ENCODE peak calls at places on chromosomes 5 and 9, in eight cellular contexts. One of them, this sample, is unnamed.
A peak's percentile ranks its signal among the peaks of the same experiment; 100 is the strongest.

GRCh38 chr9:121577201-121577600 is 74.2 kb upstream of the DAB2IP start:
- DNase-seq in ovary: no peak
- DNase-seq in activated effector memory CD4-positive, alpha-beta T cell treated with Interleukin-2 at 50 U/mL for 16 hours: no peak
- DNase-seq in neural crest cell: no peak
- DNase-seq in amniotic stem cell: no peak
- DNase-seq in stimulated activated naive B cell treated with anti-CD40 and anti-IgM and Interleukin-4, amounts not matched to agents 10 μg/mL and 1 μg/mL and 100 μg/mL, for 72 hours: no peak
- DNase-seq in NCI-H1930: no peak
- DNase-seq in posterior cingulate gyrus: no peak
- DNase-seq in this sample: no peak

GRCh38 chr5:139667001-139667729 is 19.0 kb downstream of the CXXC5 start:
- DNase-seq in ovary: no peak
- DNase-seq in activated effector memory CD4-positive, alpha-beta T cell treated with Interleukin-2 at 50 U/mL for 16 hours: no peak
- DNase-seq in neural crest cell: no peak
- DNase-seq in amniotic stem cell: no peak
- DNase-seq in stimulated activated naive B cell treated with anti-CD40 and anti-IgM and Interleukin-4, amounts not matched to agents 10 μg/mL and 1 μg/mL and 100 μg/mL, for 72 hours: no peak
- DNase-seq in NCI-H1930: no peak
- DNase-seq in posterior cingulate gyrus: no peak
- DNase-seq in this sample: peak; percentile 49

GRCh38 chr5:78757269-78758053 is 108.9 kb upstream of the LHFPL2 start:
- DNase-seq in ovary: no peak
- DNase-seq in activated effector memory CD4-positive, alpha-beta T cell treated with Interleukin-2 at 50 U/mL for 16 hours: no peak
- DNase-seq in neural crest cell: no peak
- DNase-seq in amniotic stem cell: peak; percentile 45
- DNase-seq in stimulated activated naive B cell treated with anti-CD40 and anti-IgM and Interleukin-4, amounts not matched to agents 10 μg/mL and 1 μg/mL and 100 μg/mL, for 72 hours: peak; percentile 47
- DNase-seq in NCI-H1930: no peak
- DNase-seq in posterior cingulate gyrus: no peak
- DNase-seq in this sample: peak; percentile 40

GRCh38 chr5:169106906-169107305 is 194.0 kb downstream of the SLIT3 start:
- DNase-seq in ovary: no peak
- DNase-seq in activated effector memory CD4-positive, alpha-beta T cell treated with Interleukin-2 at 50 U/mL for 16 hours: no peak
- DNase-seq in neural crest cell: no peak
- DNase-seq in amniotic stem cell: no peak
- DNase-seq in stimulated activated naive B cell treated with anti-CD40 and anti-IgM and Interleukin-4, amounts not matched to agents 10 μg/mL and 1 μg/mL and 100 μg/mL, for 72 hours: no peak
- DNase-seq in NCI-H1930: no peak
- DNase-seq in posterior cingulate gyrus: no peak
- DNase-seq in this sample: no peak

GRCh38 chr5:61881821-61882220 is 424.2 kb upstream of the KIF2A start:
- DNase-seq in ovary: no peak
- DNase-seq in activated effector memory CD4-positive, alpha-beta T cell treated with Interleukin-2 at 50 U/mL for 16 hours: no peak
- DNase-seq in neural crest cell: no peak
- DNase-seq in amniotic stem cell: no peak
- DNase-seq in stimulated activated naive B cell treated with anti-CD40 and anti-IgM and Interleukin-4, amounts not matched to agents 10 μg/mL and 1 μg/mL and 100 μg/mL, for 72 hours: no peak
- DNase-seq in NCI-H1930: no peak
- DNase-seq in posterior cingulate gyrus: no peak
- DNase-seq in this sample: no peak

GRCh38 chr9:127320122-127320378 is 55.5 kb downstream of the GARNL3 start:
- DNase-seq in ovary: no peak
- DNase-seq in activated effector memory CD4-positive, alpha-beta T cell treated with Interleukin-2 at 50 U/mL for 16 hours: no peak
- DNase-seq in neural crest cell: no peak
- DNase-seq in amniotic stem cell: no peak
- DNase-seq in stimulated activated naive B cell treated with anti-CD40 and anti-IgM and Interleukin-4, amounts not matched to agents 10 μg/mL and 1 μg/mL and 100 μg/mL, for 72 hours: no peak
- DNase-seq in NCI-H1930: no peak
- DNase-seq in posterior cingulate gyrus: no peak
- DNase-seq in this sample: no peak

GRCh38 chr9:72930828-72931227 is 22.0 kb downstream of the ALDH1A1 start:
- DNase-seq in ovary: no peak
- DNase-seq in activated effector memory CD4-positive, alpha-beta T cell treated with Interleukin-2 at 50 U/mL for 16 hours: no peak
- DNase-seq in neural crest cell: no peak
- DNase-seq in amniotic stem cell: no peak
- DNase-seq in stimulated activated naive B cell treated with anti-CD40 and anti-IgM and Interleukin-4, amounts not matched to agents 10 μg/mL and 1 μg/mL and 100 μg/mL, for 72 hours: no peak
- DNase-seq in NCI-H1930: no peak
- DNase-seq in posterior cingulate gyrus: no peak
- DNase-seq in this sample: no peak

GRCh38 chr9:468766-469496 is 254.3 kb downstream of the DOCK8 start:
- DNase-seq in ovary: no peak
- DNase-seq in activated effector memory CD4-positive, alpha-beta T cell treated with Interleukin-2 at 50 U/mL for 16 hours: no peak
- DNase-seq in neural crest cell: no peak
- DNase-seq in amniotic stem cell: no peak
- DNase-seq in stimulated activated naive B cell treated with anti-CD40 and anti-IgM and Interleukin-4, amounts not matched to agents 10 μg/mL and 1 μg/mL and 100 μg/mL, for 72 hours: no peak
- DNase-seq in NCI-H1930: no peak
- DNase-seq in posterior cingulate gyrus: no peak
- DNase-seq in this sample: no peak

GRCh38 chr9:130112244-130113151 is 58.8 kb downstream of the GPR107 start:
- DNase-seq in ovary: no peak
- DNase-seq in activated effector memory CD4-positive, alpha-beta T cell treated with Interleukin-2 at 50 U/mL for 16 hours: no peak
- DNase-seq in neural crest cell: no peak
- DNase-seq in amniotic stem cell: no peak
- DNase-seq in stimulated activated naive B cell treated with anti-CD40 and anti-IgM and Interleukin-4, amounts not matched to agents 10 μg/mL and 1 μg/mL and 100 μg/mL, for 72 hours: no peak
- DNase-seq in NCI-H1930: no peak
- DNase-seq in posterior cingulate gyrus: no peak
- DNase-seq in this sample: no peak

GRCh38 chr5:114419941-114420340 is 58.1 kb downstream of the KCNN2 start:
- DNase-seq in ovary: no peak
- DNase-seq in activated effector memory CD4-positive, alpha-beta T cell treated with Interleukin-2 at 50 U/mL for 16 hours: no peak
- DNase-seq in neural crest cell: no peak
- DNase-seq in amniotic stem cell: peak; percentile 45
- DNase-seq in stimulated activated naive B cell treated with anti-CD40 and anti-IgM and Interleukin-4, amounts not matched to agents 10 μg/mL and 1 μg/mL and 100 μg/mL, for 72 hours: no peak
- DNase-seq in NCI-H1930: no peak
- DNase-seq in posterior cingulate gyrus: no peak
- DNase-seq in this sample: no peak

GRCh38 chr5:125085797-125086505 is 339.5 kb upstream of the ZNF608 start:
- DNase-seq in ovary: no peak
- DNase-seq in activated effector memory CD4-positive, alpha-beta T cell treated with Interleukin-2 at 50 U/mL for 16 hours: no peak
- DNase-seq in neural crest cell: no peak
- DNase-seq in amniotic stem cell: no peak
- DNase-seq in stimulated activated naive B cell treated with anti-CD40 and anti-IgM and Interleukin-4, amounts not matched to agents 10 μg/mL and 1 μg/mL and 100 μg/mL, for 72 hours: no peak
- DNase-seq in NCI-H1930: no peak
- DNase-seq in posterior cingulate gyrus: no peak
- DNase-seq in this sample: no peak

GRCh38 chr9:127185931-127186781 is 63.7 kb upstream of the ANGPTL2 start:
- DNase-seq in ovary: peak; percentile 90
- DNase-seq in activated effector memory CD4-positive, alpha-beta T cell treated with Interleukin-2 at 50 U/mL for 16 hours: no peak
- DNase-seq in neural crest cell: no peak
- DNase-seq in amniotic stem cell: peak; percentile 95
- DNase-seq in stimulated activated naive B cell treated with anti-CD40 and anti-IgM and Interleukin-4, amounts not matched to agents 10 μg/mL and 1 μg/mL and 100 μg/mL, for 72 hours: no peak
- DNase-seq in NCI-H1930: no peak
- DNase-seq in posterior cingulate gyrus: peak; percentile 64
- DNase-seq in this sample: no peak

GRCh38 chr9:75788006-75788634 is 102.4 kb upstream of the PCSK5 start:
- DNase-seq in ovary: peak; percentile 43
- DNase-seq in activated effector memory CD4-positive, alpha-beta T cell treated with Interleukin-2 at 50 U/mL for 16 hours: no peak
- DNase-seq in neural crest cell: no peak
- DNase-seq in amniotic stem cell: no peak
- DNase-seq in stimulated activated naive B cell treated with anti-CD40 and anti-IgM and Interleukin-4, amounts not matched to agents 10 μg/mL and 1 μg/mL and 100 μg/mL, for 72 hours: no peak
- DNase-seq in NCI-H1930: no peak
- DNase-seq in posterior cingulate gyrus: no peak
- DNase-seq in this sample: no peak

GRCh38 chr5:174281855-174282254 is 236.3 kb downstream of the NSG2 start:
- DNase-seq in ovary: no peak
- DNase-seq in activated effector memory CD4-positive, alpha-beta T cell treated with Interleukin-2 at 50 U/mL for 16 hours: no peak
- DNase-seq in neural crest cell: no peak
- DNase-seq in amniotic stem cell: no peak
- DNase-seq in stimulated activated naive B cell treated with anti-CD40 and anti-IgM and Interleukin-4, amounts not matched to agents 10 μg/mL and 1 μg/mL and 100 μg/mL, for 72 hours: no peak
- DNase-seq in NCI-H1930: no peak
- DNase-seq in posterior cingulate gyrus: no peak
- DNase-seq in this sample: no peak

GRCh38 chr9:91532325-91532724 is 108.7 kb upstream of the NFIL3 start:
- DNase-seq in ovary: no peak
- DNase-seq in activated effector memory CD4-positive, alpha-beta T cell treated with Interleukin-2 at 50 U/mL for 16 hours: no peak
- DNase-seq in neural crest cell: no peak
- DNase-seq in amniotic stem cell: no peak
- DNase-seq in stimulated activated naive B cell treated with anti-CD40 and anti-IgM and Interleukin-4, amounts not matched to agents 10 μg/mL and 1 μg/mL and 100 μg/mL, for 72 hours: no peak
- DNase-seq in NCI-H1930: no peak
- DNase-seq in posterior cingulate gyrus: no peak
- DNase-seq in this sample: no peak

GRCh38 chr5:102807878-102808502 is 52.9 kb downstream of the PAM start:
- DNase-seq in ovary: no peak
- DNase-seq in activated effector memory CD4-positive, alpha-beta T cell treated with Interleukin-2 at 50 U/mL for 16 hours: no peak
- DNase-seq in neural crest cell: no peak
- DNase-seq in amniotic stem cell: no peak
- DNase-seq in stimulated activated naive B cell treated with anti-CD40 and anti-IgM and Interleukin-4, amounts not matched to agents 10 μg/mL and 1 μg/mL and 100 μg/mL, for 72 hours: no peak
- DNase-seq in NCI-H1930: peak; percentile 57
- DNase-seq in posterior cingulate gyrus: no peak
- DNase-seq in this sample: peak; percentile 27

GRCh38 chr5:1747079-1747802 is 52.4 kb downstream of the MRPL36 start:
- DNase-seq in ovary: no peak
- DNase-seq in activated effector memory CD4-positive, alpha-beta T cell treated with Interleukin-2 at 50 U/mL for 16 hours: no peak
- DNase-seq in neural crest cell: no peak
- DNase-seq in amniotic stem cell: no peak
- DNase-seq in stimulated activated naive B cell treated with anti-CD40 and anti-IgM and Interleukin-4, amounts not matched to agents 10 μg/mL and 1 μg/mL and 100 μg/mL, for 72 hours: no peak
- DNase-seq in NCI-H1930: no peak
- DNase-seq in posterior cingulate gyrus: no peak
- DNase-seq in this sample: no peak

GRCh38 chr9:1100945-1101344 is 50.8 kb downstream of the DMRT2 start:
- DNase-seq in ovary: no peak
- DNase-seq in activated effector memory CD4-positive, alpha-beta T cell treated with Interleukin-2 at 50 U/mL for 16 hours: no peak
- DNase-seq in neural crest cell: peak; percentile 28
- DNase-seq in amniotic stem cell: no peak
- DNase-seq in stimulated activated naive B cell treated with anti-CD40 and anti-IgM and Interleukin-4, amounts not matched to agents 10 μg/mL and 1 μg/mL and 100 μg/mL, for 72 hours: no peak
- DNase-seq in NCI-H1930: peak; percentile 37
- DNase-seq in posterior cingulate gyrus: no peak
- DNase-seq in this sample: no peak

GRCh38 chr9:96219615-96220257 is 82.2 kb downstream of the HSD17B3 start:
- DNase-seq in ovary: peak; percentile 69
- DNase-seq in activated effector memory CD4-positive, alpha-beta T cell treated with Interleukin-2 at 50 U/mL for 16 hours: no peak
- DNase-seq in neural crest cell: no peak
- DNase-seq in amniotic stem cell: no peak
- DNase-seq in stimulated activated naive B cell treated with anti-CD40 and anti-IgM and Interleukin-4, amounts not matched to agents 10 μg/mL and 1 μg/mL and 100 μg/mL, for 72 hours: no peak
- DNase-seq in NCI-H1930: no peak
- DNase-seq in posterior cingulate gyrus: peak; percentile 31
- DNase-seq in this sample: no peak

GRCh38 chr9:4306066-4306787 is 6.4 kb upstream of the GLIS3 start:
- DNase-seq in ovary: no peak
- DNase-seq in activated effector memory CD4-positive, alpha-beta T cell treated with Interleukin-2 at 50 U/mL for 16 hours: no peak
- DNase-seq in neural crest cell: no peak
- DNase-seq in amniotic stem cell: peak; percentile 42
- DNase-seq in stimulated activated naive B cell treated with anti-CD40 and anti-IgM and Interleukin-4, amounts not matched to agents 10 μg/mL and 1 μg/mL and 100 μg/mL, for 72 hours: no peak
- DNase-seq in NCI-H1930: no peak
- DNase-seq in posterior cingulate gyrus: no peak
- DNase-seq in this sample: no peak

GRCh38 chr5:157068339-157068738 is 9.4 kb upstream of the HAVCR1 start:
- DNase-seq in ovary: no peak
- DNase-seq in activated effector memory CD4-positive, alpha-beta T cell treated with Interleukin-2 at 50 U/mL for 16 hours: no peak
- DNase-seq in neural crest cell: no peak
- DNase-seq in amniotic stem cell: no peak
- DNase-seq in stimulated activated naive B cell treated with anti-CD40 and anti-IgM and Interleukin-4, amounts not matched to agents 10 μg/mL and 1 μg/mL and 100 μg/mL, for 72 hours: no peak
- DNase-seq in NCI-H1930: no peak
- DNase-seq in posterior cingulate gyrus: no peak
- DNase-seq in this sample: no peak

GRCh38 chr5:60463179-60463868 is 236.6 kb downstream of the DEPDC1B start:
- DNase-seq in ovary: no peak
- DNase-seq in activated effector memory CD4-positive, alpha-beta T cell treated with Interleukin-2 at 50 U/mL for 16 hours: no peak
- DNase-seq in neural crest cell: no peak
- DNase-seq in amniotic stem cell: no peak
- DNase-seq in stimulated activated naive B cell treated with anti-CD40 and anti-IgM and Interleukin-4, amounts not matched to agents 10 μg/mL and 1 μg/mL and 100 μg/mL, for 72 hours: no peak
- DNase-seq in NCI-H1930: no peak
- DNase-seq in posterior cingulate gyrus: no peak
- DNase-seq in this sample: no peak

GRCh38 chr9:125513634-125514413 is 193.2 kb downstream of the MAPKAP1 start:
- DNase-seq in ovary: peak; percentile 48
- DNase-seq in activated effector memory CD4-positive, alpha-beta T cell treated with Interleukin-2 at 50 U/mL for 16 hours: no peak
- DNase-seq in neural crest cell: no peak
- DNase-seq in amniotic stem cell: peak; percentile 30
- DNase-seq in stimulated activated naive B cell treated with anti-CD40 and anti-IgM and Interleukin-4, amounts not matched to agents 10 μg/mL and 1 μg/mL and 100 μg/mL, for 72 hours: no peak
- DNase-seq in NCI-H1930: no peak
- DNase-seq in posterior cingulate gyrus: no peak
- DNase-seq in this sample: no peak

GRCh38 chr9:129619787-129620668 is 873 bp downstream of the C9orf50 start:
- DNase-seq in ovary: no peak
- DNase-seq in activated effector memory CD4-positive, alpha-beta T cell treated with Interleukin-2 at 50 U/mL for 16 hours: no peak
- DNase-seq in neural crest cell: no peak
- DNase-seq in amniotic stem cell: no peak
- DNase-seq in stimulated activated naive B cell treated with anti-CD40 and anti-IgM and Interleukin-4, amounts not matched to agents 10 μg/mL and 1 μg/mL and 100 μg/mL, for 72 hours: no peak
- DNase-seq in NCI-H1930: no peak
- DNase-seq in posterior cingulate gyrus: no peak
- DNase-seq in this sample: peak; percentile 38

GRCh38 chr5:395156-395920 is 47.6 kb upstream of the EXOC3 start:
- DNase-seq in ovary: no peak
- DNase-seq in activated effector memory CD4-positive, alpha-beta T cell treated with Interleukin-2 at 50 U/mL for 16 hours: no peak
- DNase-seq in neural crest cell: no peak
- DNase-seq in amniotic stem cell: peak; percentile 59
- DNase-seq in stimulated activated naive B cell treated with anti-CD40 and anti-IgM and Interleukin-4, amounts not matched to agents 10 μg/mL and 1 μg/mL and 100 μg/mL, for 72 hours: no peak
- DNase-seq in NCI-H1930: no peak
- DNase-seq in posterior cingulate gyrus: no peak
- DNase-seq in this sample: no peak

GRCh38 chr5:159805021-159805420 is 111.3 kb upstream of the ADRA1B start:
- DNase-seq in ovary: no peak
- DNase-seq in activated effector memory CD4-positive, alpha-beta T cell treated with Interleukin-2 at 50 U/mL for 16 hours: no peak
- DNase-seq in neural crest cell: no peak
- DNase-seq in amniotic stem cell: no peak
- DNase-seq in stimulated activated naive B cell treated with anti-CD40 and anti-IgM and Interleukin-4, amounts not matched to agents 10 μg/mL and 1 μg/mL and 100 μg/mL, for 72 hours: peak; percentile 28
- DNase-seq in NCI-H1930: no peak
- DNase-seq in posterior cingulate gyrus: no peak
- DNase-seq in this sample: peak; percentile 47

GRCh38 chr5:158856794-158857193 is 242.9 kb downstream of the EBF1 start:
- DNase-seq in ovary: no peak
- DNase-seq in activated effector memory CD4-positive, alpha-beta T cell treated with Interleukin-2 at 50 U/mL for 16 hours: no peak
- DNase-seq in neural crest cell: no peak
- DNase-seq in amniotic stem cell: no peak
- DNase-seq in stimulated activated naive B cell treated with anti-CD40 and anti-IgM and Interleukin-4, amounts not matched to agents 10 μg/mL and 1 μg/mL and 100 μg/mL, for 72 hours: no peak
- DNase-seq in NCI-H1930: no peak
- DNase-seq in posterior cingulate gyrus: no peak
- DNase-seq in this sample: no peak

GRCh38 chr9:27572918-27573698 is at the start of gene C9orf72:
- DNase-seq in ovary: peak; percentile 85
- DNase-seq in activated effector memory CD4-positive, alpha-beta T cell treated with Interleukin-2 at 50 U/mL for 16 hours: peak; percentile 85
- DNase-seq in neural crest cell: peak; percentile 66
- DNase-seq in amniotic stem cell: no peak
- DNase-seq in stimulated activated naive B cell treated with anti-CD40 and anti-IgM and Interleukin-4, amounts not matched to agents 10 μg/mL and 1 μg/mL and 100 μg/mL, for 72 hours: peak; percentile 57
- DNase-seq in NCI-H1930: peak; percentile 89
- DNase-seq in posterior cingulate gyrus: peak; percentile 74
- DNase-seq in this sample: peak; percentile 83

GRCh38 chr5:45696206-45696836 is at the start of gene HCN1:
- DNase-seq in ovary: peak; percentile 35
- DNase-seq in activated effector memory CD4-positive, alpha-beta T cell treated with Interleukin-2 at 50 U/mL for 16 hours: no peak
- DNase-seq in neural crest cell: peak; percentile 87
- DNase-seq in amniotic stem cell: no peak
- DNase-seq in stimulated activated naive B cell treated with anti-CD40 and anti-IgM and Interleukin-4, amounts not matched to agents 10 μg/mL and 1 μg/mL and 100 μg/mL, for 72 hours: peak; percentile 33
- DNase-seq in NCI-H1930: peak; percentile 82
- DNase-seq in posterior cingulate gyrus: peak; percentile 76
- DNase-seq in this sample: no peak

GRCh38 chr5:100864931-100865330 is 38.2 kb downstream of the ST8SIA4 start:
- DNase-seq in ovary: no peak
- DNase-seq in activated effector memory CD4-positive, alpha-beta T cell treated with Interleukin-2 at 50 U/mL for 16 hours: no peak
- DNase-seq in neural crest cell: no peak
- DNase-seq in amniotic stem cell: no peak
- DNase-seq in stimulated activated naive B cell treated with anti-CD40 and anti-IgM and Interleukin-4, amounts not matched to agents 10 μg/mL and 1 μg/mL and 100 μg/mL, for 72 hours: no peak
- DNase-seq in NCI-H1930: no peak
- DNase-seq in posterior cingulate gyrus: no peak
- DNase-seq in this sample: no peak

GRCh38 chr5:10289353-10289752 is 18.3 kb downstream of the CMBL start:
- DNase-seq in ovary: no peak
- DNase-seq in activated effector memory CD4-positive, alpha-beta T cell treated with Interleukin-2 at 50 U/mL for 16 hours: no peak
- DNase-seq in neural crest cell: no peak
- DNase-seq in amniotic stem cell: no peak
- DNase-seq in stimulated activated naive B cell treated with anti-CD40 and anti-IgM and Interleukin-4, amounts not matched to agents 10 μg/mL and 1 μg/mL and 100 μg/mL, for 72 hours: no peak
- DNase-seq in NCI-H1930: no peak
- DNase-seq in posterior cingulate gyrus: no peak
- DNase-seq in this sample: no peak

GRCh38 chr5:10499776-10500175 is 58.1 kb downstream of the ROPN1L start:
- DNase-seq in ovary: no peak
- DNase-seq in activated effector memory CD4-positive, alpha-beta T cell treated with Interleukin-2 at 50 U/mL for 16 hours: no peak
- DNase-seq in neural crest cell: no peak
- DNase-seq in amniotic stem cell: no peak
- DNase-seq in stimulated activated naive B cell treated with anti-CD40 and anti-IgM and Interleukin-4, amounts not matched to agents 10 μg/mL and 1 μg/mL and 100 μg/mL, for 72 hours: no peak
- DNase-seq in NCI-H1930: no peak
- DNase-seq in posterior cingulate gyrus: no peak
- DNase-seq in this sample: no peak

GRCh38 chr9:137030528-137030927 is 1.4 kb downstream of the FUT7 start:
- DNase-seq in ovary: no peak
- DNase-seq in activated effector memory CD4-positive, alpha-beta T cell treated with Interleukin-2 at 50 U/mL for 16 hours: peak; percentile 37
- DNase-seq in neural crest cell: no peak
- DNase-seq in amniotic stem cell: no peak
- DNase-seq in stimulated activated naive B cell treated with anti-CD40 and anti-IgM and Interleukin-4, amounts not matched to agents 10 μg/mL and 1 μg/mL and 100 μg/mL, for 72 hours: peak; percentile 64
- DNase-seq in NCI-H1930: no peak
- DNase-seq in posterior cingulate gyrus: no peak
- DNase-seq in this sample: no peak

GRCh38 chr5:43482490-43483064 is 1.1 kb downstream of the TMEM267 start:
- DNase-seq in ovary: no peak
- DNase-seq in activated effector memory CD4-positive, alpha-beta T cell treated with Interleukin-2 at 50 U/mL for 16 hours: no peak
- DNase-seq in neural crest cell: no peak
- DNase-seq in amniotic stem cell: no peak
- DNase-seq in stimulated activated naive B cell treated with anti-CD40 and anti-IgM and Interleukin-4, amounts not matched to agents 10 μg/mL and 1 μg/mL and 100 μg/mL, for 72 hours: no peak
- DNase-seq in NCI-H1930: no peak
- DNase-seq in posterior cingulate gyrus: no peak
- DNase-seq in this sample: no peak